ENCODE peak calls at places on chromosomes 12 and 14, in five cellular contexts. P, H, M, I and Y are unnamed samples. For H3K4me1, the result is how much of the 10 kb centered on the place peaks cover.

GRCh38 chr12:120584343-120585149 is 3.3 kb upstream of the POP5 start:
- DNase-seq in M (peak), H (no peak), P (peak), I (peak), Y (no peak)

GRCh38 chr12:7123806-7124519 is 4.7 kb downstream of the RBP5 start:
- DNase-seq in M (no peak), P (no peak), I (no peak), H (no peak), Y (no peak)

GRCh38 chr12:4379410-4379809 is at the start of gene FGF23:
- DNase-seq in I (no peak), H (peak), M (no peak), P (no peak), Y (no peak)

GRCh38 chr14:55705651-55706340 is 125.8 kb downstream of the KTN1 start:
- DNase-seq in H (no peak), M (no peak), I (no peak), P (no peak), Y (no peak)

GRCh38 chr14:22547948-22548750 is 40.9 kb downstream of the DAD1 start:
- DNase-seq in H (no peak), M (no peak), P (no peak), I (no peak), Y (no peak)

GRCh38 chr14:54667764-54668163 is 100.8 kb downstream of the SAMD4A start:
- DNase-seq in M (no peak), H (no peak), I (no peak), P (no peak), Y (no peak)

GRCh38 chr12:119692410-119692809 is 24.5 kb downstream of the PRKAB1 start:
- DNase-seq in H (peak), M (no peak), I (no peak), P (no peak), Y (no peak)

GRCh38 chr14:95518045-95518751 is 1.7 kb upstream of the SYNE3 start:
- DNase-seq in M (no peak), H (peak), P (no peak), I (no peak), Y (no peak)

GRCh38 chr14:91660790-91661189 is 71.1 kb downstream of the CATSPERB start:
- DNase-seq in I (no peak), H (no peak), P (no peak), M (no peak), Y (no peak)

GRCh38 chr12:117171499-117172162 is 18.6 kb downstream of the FBXO21 start:
- DNase-seq in I (no peak), H (no peak), P (no peak), M (no peak), Y (no peak)

GRCh38 chr12:41992029-41992428 is 152.6 kb downstream of the GXYLT1 start:
- DNase-seq in M (no peak), P (no peak), H (no peak), I (no peak), Y (no peak)

GRCh38 chr12:120367924-120368788 is 808 bp downstream of the MSI1 start:
- DNase-seq in I (peak), P (peak), H (no peak), M (no peak), Y (no peak)

GRCh38 chr12:552466-552865 is 92.7 kb downstream of the B4GALNT3 start:
- DNase-seq in P (no peak), H (no peak), I (no peak), M (no peak), Y (no peak)

GRCh38 chr12:61272441-61272840 is 987.8 kb upstream of the USP15 start:
- DNase-seq in M (no peak), I (no peak), P (no peak), H (no peak), Y (no peak)

GRCh38 chr12:124188561-124189405 is 106.1 kb upstream of the RFLNA start:
- DNase-seq in I (no peak), P (no peak), H (no peak), M (no peak), Y (no peak)

GRCh38 chr12:111152581-111152980 is 216.3 kb downstream of the PHETA1 start:
- DNase-seq in P (no peak), I (no peak), M (no peak), H (no peak), Y (no peak)

GRCh38 chr12:96810057-96810456 is 97.0 kb upstream of the NEDD1 start:
- DNase-seq in H (no peak), P (no peak), M (no peak), I (no peak), Y (no peak)

GRCh38 chr12:56398324-56398723 is 35.7 kb upstream of the APOF start:
- DNase-seq in I (no peak), M (no peak), P (no peak), H (no peak), Y (no peak)

GRCh38 chr12:481422-481821 is 21.7 kb downstream of the B4GALNT3 start:
- DNase-seq in P (no peak), H (peak), I (peak), M (no peak), Y (peak)

GRCh38 chr14:99026471-99026870 is 245.5 kb downstream of the BCL11B start:
- DNase-seq in P (no peak), I (no peak), H (no peak), M (no peak), Y (no peak)

GRCh38 chr12:110965574-110965973 is 45.2 kb upstream of the MYL2 start:
- DNase-seq in P (no peak), M (no peak), I (no peak), H (no peak), Y (no peak)

GRCh38 chr12:55142896-55143870 is 17.0 kb downstream of the OR9K2 start:
- DNase-seq in M (no peak), I (no peak), H (peak), P (no peak), Y (no peak)

GRCh38 chr12:51818567-51819300 is 29.8 kb downstream of the FIGNL2 start:
- DNase-seq in P (no peak), H (peak), I (peak), M (no peak), Y (no peak)

GRCh38 chr12:109582636-109583035 is 9.0 kb downstream of the MVK start:
- DNase-seq in I (no peak), M (no peak), P (peak), H (no peak), Y (no peak)

GRCh38 chr12:44488180-44488579 is 387.9 kb downstream of the NELL2 start:
- DNase-seq in H (no peak), M (no peak), I (no peak), P (no peak), Y (no peak)

GRCh38 chr12:29148065-29148957 is 767 bp upstream of the FAR2 start:
- DNase-seq in H (no peak), M (no peak), I (peak), P (no peak), Y (no peak)

GRCh38 chr12:56995201-56995929 is 11.0 kb downstream of the ZBTB39 start:
- DNase-seq in I (no peak), M (no peak), H (no peak), P (no peak), Y (no peak)

GRCh38 chr12:116159175-116159574 is 118.3 kb downstream of the MED13L start:
- DNase-seq in I (no peak), M (no peak), H (peak), P (no peak), Y (no peak)

GRCh38 chr14:69999246-69999645 is 120.0 kb downstream of the SMOC1 start:
- DNase-seq in M (no peak), I (no peak), H (peak), P (peak), Y (no peak)

GRCh38 chr12:116126610-116127009 is 150.9 kb downstream of the MED13L start:
- DNase-seq in P (no peak), I (no peak), H (peak), M (no peak), Y (no peak)

GRCh38 chr12:51693569-51693968 is 102.5 kb downstream of the SCN8A start:
- DNase-seq in H (no peak), P (no peak), M (no peak), I (no peak), Y (no peak)

GRCh38 chr12:6638305-6638704 is 2.5 kb upstream of the LPAR5 start:
- DNase-seq in H (no peak), M (no peak), P (no peak), I (no peak), Y (no peak)

GRCh38 chr12:53941187-53941586 is 2.6 kb downstream of the HOXC13 start:
- DNase-seq in H (no peak), P (no peak), M (no peak), I (no peak), Y (no peak)

GRCh38 chr12:24911284-24911791 is 37.6 kb downstream of the BCAT1 start:
- DNase-seq in M (no peak), P (no peak), I (no peak), H (peak), Y (no peak)

GRCh38 chr14:99991306-99991705 is 73.9 kb upstream of the EVL start:
- DNase-seq in M (no peak), I (no peak), P (no peak), H (peak), Y (no peak)

GRCh38 chr12:108738165-108738564 is 6.8 kb upstream of the CORO1C start:
- DNase-seq in I (no peak), M (no peak), P (no peak), H (no peak), Y (no peak)

DNA sequence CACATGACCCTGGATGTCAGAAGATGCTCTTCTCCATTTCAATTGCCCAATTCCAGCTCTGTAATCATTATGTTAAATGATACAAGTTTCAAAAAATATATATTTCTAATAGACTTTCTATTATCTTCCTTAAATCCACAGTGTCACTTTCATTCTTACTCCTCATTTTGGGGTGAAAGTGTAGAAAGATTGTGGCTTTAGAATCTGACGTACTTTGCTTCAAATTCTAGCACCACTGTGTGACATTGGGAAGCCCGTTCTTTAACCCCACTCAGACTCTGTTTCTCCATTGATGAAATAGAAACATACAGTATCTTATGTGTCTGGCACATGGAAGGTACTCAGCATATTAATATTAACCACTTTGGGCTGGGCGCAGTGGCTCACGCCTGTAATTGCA is 83.3 kb downstream of the ETV6 start:
- DNase-seq in M (no peak), I (no peak), H (no peak), P (no peak), Y (no peak)
- H3K4me1 ChIP-seq in M (under half), I (under half), H (under half), P (under half), Y (under half)

GRCh38 chr12:65611396-65611795 is 212.9 kb upstream of the HMGA2 start:
- DNase-seq in H (no peak), I (no peak), P (no peak), M (no peak), Y (no peak)
- H3K4me1 ChIP-seq in H (under half), I (under half), P (under half), M (under half), Y (under half)

GRCh38 chr14:59363545-59364226 is 101.5 kb downstream of the GPR135 start:
- DNase-seq in M (no peak), I (no peak), H (peak), P (no peak), Y (no peak)

GRCh38 chr14:59359451-59360124 is 105.6 kb downstream of the GPR135 start:
- DNase-seq in P (no peak), H (no peak), M (no peak), I (no peak), Y (no peak)

GRCh38 chr14:59362533-59362932 is 102.6 kb downstream of the GPR135 start:
- DNase-seq in H (peak), P (no peak), I (no peak), M (no peak), Y (no peak)

GRCh38 chr14:59358774-59359173 is 106.4 kb downstream of the GPR135 start:
- DNase-seq in H (no peak), I (no peak), M (no peak), P (no peak), Y (no peak)

DNA sequence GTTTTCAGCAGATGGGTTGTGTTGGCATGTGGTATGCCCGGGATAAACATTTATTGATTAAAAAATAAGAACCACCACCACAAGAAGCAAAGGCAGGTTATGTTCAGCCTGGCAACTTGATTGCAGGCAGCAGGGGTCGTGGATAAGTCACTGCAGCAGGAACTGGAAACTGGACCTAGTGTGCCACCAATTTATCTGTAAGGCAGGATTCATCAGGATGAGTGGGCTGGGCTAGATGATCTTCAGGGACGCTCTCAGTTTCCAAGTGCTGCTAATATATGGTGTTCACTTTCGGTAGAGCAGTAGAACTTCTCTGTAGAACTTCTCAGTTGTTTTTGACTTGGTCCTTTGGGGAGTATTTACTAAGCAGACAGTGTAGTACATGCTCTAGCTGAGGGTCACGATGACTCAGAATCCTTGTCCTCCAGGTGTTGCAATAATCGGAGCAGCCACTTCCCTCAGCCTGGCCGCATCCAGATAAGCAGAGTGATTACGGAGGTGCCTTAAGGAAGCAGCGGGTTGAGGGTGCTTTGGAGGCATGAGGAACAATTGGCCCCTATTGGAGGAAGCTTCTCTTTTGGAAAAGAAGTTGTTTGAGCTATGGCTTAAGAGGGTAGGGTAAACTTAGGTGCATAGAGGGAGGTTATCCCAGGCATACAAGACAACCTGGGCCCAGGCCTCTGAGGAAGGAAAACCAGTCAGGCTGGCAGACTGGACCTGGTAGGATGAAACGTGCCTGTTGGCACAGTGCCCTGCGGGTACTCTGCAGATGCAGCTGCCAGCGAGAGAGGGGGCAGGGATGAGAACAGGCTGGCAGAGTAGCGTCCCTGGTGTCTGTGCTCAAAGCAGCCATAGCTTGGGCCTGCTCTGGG is 104.0 kb downstream of the GPR135 start:
- DNase-seq in I (peak), P (peak), H (peak), M (no peak), Y (no peak)
- H3K4me1 ChIP-seq in I (under half), P (under half), H (under half), M (under half), Y (under half)

GRCh38 chr14:35366048-35366428 is 38.5 kb downstream of the NFKBIA start:
- DNase-seq in I (no peak), P (no peak), M (no peak), H (peak), Y (no peak)
- H3K4me1 ChIP-seq in I (under half), P (under half), M (under half), H (under half), Y (under half)

DNA sequence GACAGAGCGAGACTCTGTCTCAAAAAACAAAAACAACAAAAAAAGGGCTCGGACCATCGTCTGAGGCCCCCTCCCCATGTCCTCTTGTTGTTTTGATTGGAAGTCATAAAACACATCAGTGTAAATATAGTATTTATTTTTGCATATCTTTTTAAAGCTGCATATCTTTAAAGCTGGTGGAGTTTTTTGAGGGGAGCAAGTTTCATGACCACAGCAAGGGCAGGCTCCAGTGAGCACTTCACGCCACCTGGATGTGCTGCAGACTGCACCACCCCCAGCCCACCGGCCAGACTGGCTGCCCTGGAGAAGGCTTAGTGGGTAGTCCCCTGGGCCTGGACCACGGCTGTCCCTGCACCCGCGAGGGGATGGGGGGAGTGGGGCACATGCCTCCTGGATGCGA is 11.9 kb upstream of the BCL7A start:
- DNase-seq in P (no peak), I (no peak), H (no peak), M (no peak), Y (no peak)
- H3K4me1 ChIP-seq in P (under half), I (under half), H (under half), M (under half), Y (under half)

GRCh38 chr12:104581000-104581570 is 124.3 kb downstream of the CHST11 start:
- DNase-seq in I (no peak), P (no peak), H (peak), M (no peak), Y (no peak)

GRCh38 chr12:104585448-104586055 is 128.8 kb downstream of the CHST11 start:
- DNase-seq in I (no peak), P (no peak), H (no peak), M (no peak), Y (no peak)

GRCh38 chr12:104579716-104580495 is 123.2 kb downstream of the CHST11 start:
- DNase-seq in M (no peak), P (no peak), I (no peak), H (no peak), Y (no peak)

GRCh38 chr12:104583311-104583710 is 126.6 kb downstream of the CHST11 start:
- DNase-seq in I (no peak), M (no peak), H (no peak), P (no peak), Y (no peak)

GRCh38 chr12:104582739-104583138 is 126.0 kb downstream of the CHST11 start:
- DNase-seq in P (no peak), M (no peak), H (no peak), I (no peak), Y (no peak)
- H3K4me1 ChIP-seq in P (under half), M (under half), H (under half), I (under half), Y (under half)

GRCh38 chr12:104312202-104312601 is 8.7 kb downstream of the EID3 start:
- DNase-seq in I (no peak), H (no peak), M (no peak), P (no peak), Y (no peak)
- H3K4me1 ChIP-seq in I (under half), H (under half), M (under half), P (under half), Y (under half)

GRCh38 chr12:2343672-2344071 is 290.9 kb downstream of the CACNA1C start:
- DNase-seq in P (no peak), I (no peak), H (no peak), M (no peak), Y (no peak)
- H3K4me1 ChIP-seq in P (under half), I (under half), H (under half), M (under half), Y (half or more)

DNA sequence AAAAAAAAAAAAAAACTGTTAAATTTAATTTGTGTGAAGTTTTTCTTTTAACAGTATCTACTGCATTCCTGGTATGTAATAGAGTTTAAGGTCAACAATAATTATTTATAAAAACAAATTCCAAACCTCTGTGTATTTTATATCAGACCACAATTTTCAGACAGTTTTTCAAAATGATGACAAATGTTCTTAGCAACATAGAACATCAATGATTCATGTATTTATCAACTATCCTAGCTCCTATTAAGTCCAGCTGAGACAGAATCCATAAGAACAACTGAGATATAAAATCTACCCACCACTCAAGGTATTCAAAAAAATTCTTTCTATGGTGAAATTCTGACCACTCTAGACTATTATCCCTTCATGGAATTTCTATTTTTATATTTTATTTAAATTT is 144.5 kb downstream of the EPS8 start:
- DNase-seq in I (no peak), H (peak), P (no peak), M (no peak), Y (no peak)
- H3K4me1 ChIP-seq in I (under half), H (under half), P (under half), M (under half), Y (under half)

DNA sequence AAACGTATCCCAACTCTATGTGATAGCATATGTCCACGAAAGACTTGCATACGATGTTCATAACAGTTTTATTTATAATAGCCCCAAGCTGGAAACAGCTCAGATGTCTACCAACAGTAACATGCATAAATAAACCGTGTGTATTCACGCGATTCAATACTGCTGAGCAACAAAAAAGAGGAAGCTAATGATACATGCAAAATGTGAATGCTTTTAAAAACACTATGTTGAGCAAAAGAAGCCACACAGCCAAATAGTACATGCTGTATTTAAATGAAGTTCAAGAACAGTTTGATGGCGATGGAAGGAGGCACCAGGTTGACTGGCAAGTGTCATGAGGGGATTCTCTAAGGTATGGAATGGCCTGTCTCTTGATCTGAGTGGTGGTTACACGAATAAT is 55.6 kb downstream of the TRIM9 start:
- DNase-seq in M (no peak), P (no peak), H (no peak), I (no peak), Y (no peak)
- H3K4me1 ChIP-seq in M (under half), P (under half), H (under half), I (under half), Y (under half)